ENCODE peak calls at places on chromosome 19, in six cellular contexts. L is KBM-7, A is astrocyte of the cerebellum, G is ELF-1, P is SK-N-DZ, S is pons. V is an unnamed sample.

GRCh38 chr19:12666305-12667048 is at the start of the genes MAN2B1 and WDR83:
- DNase-seq in A (peak), P (peak), G (peak), L (peak), S (peak), V (peak)

GRCh38 chr19:41646589-41647204 is 19.8 kb upstream of the CEACAM4 start:
- DNase-seq in L (no peak), G (no peak), A (no peak), P (no peak), S (no peak), V (no peak)

GRCh38 chr19:34482380-34483250 is 1.1 kb downstream of the WTIP start:
- DNase-seq in A (no peak), P (no peak), L (no peak), G (peak), S (no peak), V (peak)

GRCh38 chr19:33241530-33242101 is 16.0 kb upstream of the SLC7A10 start:
- DNase-seq in S (no peak), A (no peak), P (no peak), G (no peak), L (peak), V (peak)

GRCh38 chr19:46489445-46490272 is 6.0 kb downstream of the PNMA8B start:
- DNase-seq in S (peak), P (peak), G (peak), A (no peak), L (no peak), V (no peak)

GRCh38 chr19:28396259-28396940 is 816.6 kb downstream of the UQCRFS1 start:
- DNase-seq in L (no peak), A (no peak), G (peak), P (peak), S (no peak), V (no peak)

GRCh38 chr19:40686882-40687524 is 3.4 kb downstream of the NUMBL start:
- DNase-seq in G (no peak), L (no peak), A (no peak), S (no peak), P (no peak), V (no peak)

GRCh38 chr19:33514885-33515485 is 6.6 kb downstream of the PEPD start:
- DNase-seq in P (no peak), L (no peak), S (no peak), G (no peak), A (no peak), V (no peak)

GRCh38 chr19:52535831-52536800 is 8.6 kb downstream of the ZNF808 start:
- DNase-seq in S (peak), A (peak), L (no peak), P (no peak), G (peak), V (no peak)

GRCh38 chr19:11142528-11143171 is 12.9 kb downstream of the SPC24 start:
- DNase-seq in S (no peak), G (peak), P (no peak), A (peak), L (no peak), V (peak)

GRCh38 chr19:50357178-50358100 is 8.0 kb downstream of the NAPSA start:
- DNase-seq in G (peak), S (peak), A (peak), P (peak), L (peak), V (peak)

GRCh38 chr19:35509018-35509652 is 4.3 kb downstream of the DMKN start:
- DNase-seq in S (no peak), L (no peak), P (no peak), G (peak), A (no peak), V (peak)

GRCh38 chr19:50300814-50301606 is 28.2 kb downstream of the KCNC3 start:
- DNase-seq in A (peak), S (no peak), P (no peak), G (no peak), L (no peak), V (peak)

GRCh38 chr19:4694211-4694987 is 24.3 kb upstream of the MYDGF start:
- DNase-seq in P (no peak), S (peak), G (no peak), L (no peak), A (peak), V (peak)

GRCh38 chr19:37217533-37217854 is 520 bp upstream of the ZNF383 start:
- DNase-seq in A (no peak), P (no peak), G (no peak), L (no peak), S (no peak), V (no peak)

V was measured in Calu3.